ENCODE peak calls at places on chromosomes 2 and 18, in ten cellular contexts. Z is astrocyte, X is suprapubic skin, A is IMR-90, B is thyroid gland, I is uterus, J is left lung, E is heart right ventricle, K is HCT116, H is cardiac fibroblast. F is an unnamed sample.

GRCh38 chr2:98912957-98913915 is 22.8 kb downstream of the CRACDL start:
- DNase-seq in Z (peak; percentile 76), A (no peak), J (no peak), I (no peak), B (peak; percentile 47), K (no peak), H (no peak), E (no peak), X (peak; percentile 79), F (no peak)

GRCh38 chr2:55419236-55419513 is 481 bp downstream of the CCDC88A start:
- DNase-seq in X (no peak), I (no peak), B (peak; percentile 29), H (peak; percentile 42), E (peak; percentile 24), A (peak; percentile 18), J (no peak), K (no peak), Z (peak; percentile 27), F (no peak)

GRCh38 chr18:7904529-7904928 is 337.4 kb downstream of the PTPRM start:
- DNase-seq in I (no peak), K (no peak), X (no peak), H (no peak), E (no peak), J (no peak), B (no peak), Z (peak; percentile 78), A (peak; percentile 95), F (peak; percentile 93)

GRCh38 chr2:54176577-54176976 is 61.2 kb downstream of the ACYP2 start:
- DNase-seq in J (no peak), I (peak; percentile 55), E (peak; percentile 37), Z (peak; percentile 14), A (peak; percentile 46), X (no peak), B (peak; percentile 81), K (peak; percentile 13), H (peak; percentile 77), F (peak; percentile 68)

GRCh38 chr2:8518986-8519669 is 162.7 kb upstream of the ID2 start:
- DNase-seq in X (no peak), H (no peak), Z (no peak), K (no peak), B (no peak), A (no peak), J (no peak), I (no peak), E (no peak), F (no peak)

GRCh38 chr2:86649119-86649947 is 25.7 kb upstream of the RNF103 start:
- DNase-seq in A (no peak), Z (no peak), K (no peak), J (no peak), H (no peak), X (no peak), E (no peak), B (no peak), I (no peak), F (no peak)

GRCh38 chr2:192194065-192194865 is 468 bp downstream of the TMEFF2 start:
- DNase-seq in B (peak; percentile 5), X (peak; percentile 78), A (peak; percentile 39), Z (peak; percentile 22), E (peak; percentile 17), I (peak; percentile 8), J (peak; percentile 70), H (no peak), K (no peak), F (peak; percentile 31)

GRCh38 chr2:236974752-236975151 is 110.9 kb upstream of the COPS8 start:
- DNase-seq in H (no peak), J (no peak), B (no peak), X (peak; percentile 56), E (no peak), K (no peak), A (no peak), Z (no peak), I (no peak), F (no peak)

DNA sequence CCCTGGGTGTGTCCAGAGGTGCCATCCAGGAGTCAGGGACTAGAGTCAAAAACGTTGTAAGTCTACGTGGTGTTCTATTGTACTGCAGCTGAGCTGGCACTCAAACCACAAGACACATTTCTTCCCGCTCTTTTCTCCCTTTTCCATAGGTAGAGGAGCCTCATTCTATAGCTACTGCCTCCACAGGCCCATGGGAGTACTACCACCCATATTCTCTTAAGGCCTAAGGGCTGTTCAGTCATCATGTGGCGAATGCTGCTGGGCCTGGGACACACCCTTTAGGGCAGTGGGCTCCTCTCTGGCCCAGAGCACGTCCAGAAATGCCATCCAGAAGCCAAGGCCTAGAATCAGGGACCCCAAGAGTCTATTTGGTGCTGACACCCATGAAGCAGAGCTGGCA is 1271.7 kb downstream of the CNTNAP5 start:
- DNase-seq in H (no peak), A (no peak), J (no peak), B (no peak), E (no peak), K (no peak), X (no peak), I (no peak), Z (no peak), F (no peak)
- H3K4me3 ChIP-seq in H (no peak overlapping the region), A (no peak overlapping the region), J (no peak overlapping the region), B (no peak overlapping the region), E (no peak overlapping the region), K (no peak overlapping the region), X (no peak overlapping the region), I (no peak overlapping the region), Z (no peak overlapping the region), F (no peak overlapping the region)

GRCh38 chr2:135800513-135801460 is 36.2 kb downstream of the LCT start:
- DNase-seq in H (no peak), E (no peak), X (no peak), J (no peak), K (no peak), A (no peak), B (no peak), Z (no peak), I (no peak), F (no peak)

GRCh38 chr2:135797497-135798274 is 39.3 kb downstream of the LCT start:
- DNase-seq in E (peak; percentile 65), A (peak; percentile 79), J (peak; percentile 90), X (no peak), K (peak; percentile 54), Z (peak; percentile 43), H (peak; percentile 85), B (peak; percentile 75), I (peak; percentile 51), F (peak; percentile 88)

GRCh38 chr2:135799738-135800137 is 37.2 kb downstream of the LCT start:
- DNase-seq in X (no peak), A (no peak), Z (no peak), H (no peak), J (no peak), I (no peak), K (no peak), B (no peak), E (no peak), F (no peak)

GRCh38 chr2:135798275-135798705 is 38.7 kb downstream of the LCT start:
- DNase-seq in X (no peak), E (no peak), H (no peak), K (no peak), A (no peak), Z (no peak), J (no peak), B (no peak), I (no peak), F (no peak)

DNA sequence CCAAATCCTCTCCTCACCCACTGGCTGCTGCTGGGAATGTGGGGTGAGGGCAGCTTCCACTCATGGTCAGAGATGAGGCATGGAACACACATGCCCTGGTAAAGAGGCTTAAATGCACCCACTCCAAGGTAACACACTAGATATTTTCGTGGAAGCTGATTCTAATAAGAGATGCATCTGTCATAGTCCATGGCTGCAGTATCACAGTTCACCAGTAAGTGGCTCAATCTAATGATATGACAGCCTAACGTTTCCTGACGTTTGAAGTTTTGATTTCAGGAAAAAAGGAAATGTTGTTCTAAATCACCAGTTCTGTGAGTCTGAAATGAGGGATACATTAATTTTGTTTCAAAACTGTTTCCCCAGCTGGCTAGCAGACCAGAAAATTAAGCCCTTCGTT is 38.2 kb downstream of the LCT start:
- DNase-seq in A (no peak), Z (no peak), E (no peak), I (no peak), H (no peak), X (no peak), K (no peak), J (no peak), B (no peak), F (peak; percentile 53)
- TF ChIP-seq CTCF in A (peak; percentile 23), Z (peak; percentile 29), E (no peak), I (no peak), H (peak; percentile 45), X (no peak), K (no peak), J (no peak), B (no peak), F (peak; percentile 54)

GRCh38 chr18:34039194-34039593 is 185.5 kb downstream of the NOL4 start:
- DNase-seq in X (no peak), I (no peak), B (no peak), H (no peak), K (no peak), A (no peak), J (no peak), E (no peak), Z (no peak), F (no peak)
- H3K4me3 ChIP-seq in X (no peak overlapping the region), I (no peak overlapping the region), B (no peak overlapping the region), H (no peak overlapping the region), K (no peak overlapping the region), A (no peak overlapping the region), J (no peak overlapping the region), E (no peak overlapping the region), Z (no peak overlapping the region), F (no peak overlapping the region)

GRCh38 chr2:42382144-42382543 is 21.1 kb upstream of the COX7A2L start:
- DNase-seq in E (no peak), I (no peak), J (no peak), A (no peak), Z (no peak), K (no peak), H (no peak), B (no peak), X (no peak), F (no peak)

GRCh38 chr2:42383855-42384530 is 23.0 kb upstream of the COX7A2L start:
- DNase-seq in I (no peak), Z (no peak), X (no peak), J (no peak), H (no peak), A (no peak), B (no peak), E (no peak), K (no peak), F (no peak)

GRCh38 chr2:42386684-42387083 is 25.7 kb upstream of the COX7A2L start:
- DNase-seq in Z (no peak), K (peak; percentile 34), I (no peak), J (no peak), X (no peak), B (no peak), H (peak; percentile 3), A (no peak), E (no peak), F (peak; percentile 25)

GRCh38 chr2:42390401-42390969 is 29.5 kb upstream of the COX7A2L start:
- DNase-seq in J (no peak), I (no peak), X (no peak), E (no peak), A (no peak), B (no peak), K (no peak), Z (no peak), H (no peak), F (no peak)

DNA sequence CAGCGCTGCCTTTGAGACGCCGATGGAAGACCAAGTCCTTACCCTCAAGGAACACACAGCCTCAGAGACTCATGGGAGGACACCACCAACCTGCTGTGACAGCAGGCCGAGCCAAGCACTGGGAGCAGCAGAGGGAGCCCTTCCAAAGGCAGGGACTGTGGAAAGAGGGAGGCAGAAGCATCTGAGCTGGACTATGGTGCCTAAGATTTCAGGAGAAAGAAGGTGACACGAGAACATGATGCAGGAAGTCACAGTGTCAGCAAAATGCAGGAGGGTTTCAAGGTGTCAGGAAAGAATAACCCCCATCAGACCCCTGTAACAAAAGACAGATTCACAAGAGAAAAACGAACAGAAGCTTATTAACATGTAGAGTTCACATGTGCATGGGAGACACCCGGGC is 24.2 kb upstream of the COX7A2L start:
- DNase-seq in X (no peak), E (no peak), H (peak; percentile 7), I (no peak), Z (no peak), A (peak; percentile 5), J (no peak), K (no peak), B (no peak), F (peak; percentile 32)
- TF ChIP-seq CTCF in X (no peak), E (no peak), H (peak; percentile 24), I (no peak), Z (peak; percentile 7), A (peak; percentile 28), J (no peak), K (peak; percentile 43), B (no peak), F (peak; percentile 61)